ENCODE peak calls at places on chromosomes 5 and 9, in eight cellular contexts. One of them, this sample, is unnamed.

GRCh38 chr5:74149395-74149794 is 491.1 kb downstream of the ENC1 start:
- DNase-seq in astrocyte: peak; percentile 90
- DNase-seq in BE2C: no peak
- DNase-seq in mesendoderm: no peak
- DNase-seq in A549: peak; percentile 47
- DNase-seq in endothelial cell of umbilical vein: peak; percentile 81
- DNase-seq in adrenal gland: peak; percentile 74
- DNase-seq in hepatocyte: no peak
- DNase-seq in this sample: no peak

GRCh38 chr9:89661391-89661949 is 56.7 kb downstream of the GADD45G start:
- DNase-seq in A549: no peak
- DNase-seq in hepatocyte: peak; percentile 44
- DNase-seq in adrenal gland: no peak
- DNase-seq in endothelial cell of umbilical vein: no peak
- DNase-seq in astrocyte: no peak
- DNase-seq in BE2C: no peak
- DNase-seq in mesendoderm: no peak
- DNase-seq in this sample: no peak

GRCh38 chr5:135372654-135373381 is 26.2 kb downstream of the MACROH2A1 start:
- DNase-seq in astrocyte: no peak
- DNase-seq in adrenal gland: no peak
- DNase-seq in mesendoderm: no peak
- DNase-seq in hepatocyte: no peak
- DNase-seq in BE2C: no peak
- DNase-seq in endothelial cell of umbilical vein: no peak
- DNase-seq in A549: no peak
- DNase-seq in this sample: no peak

GRCh38 chr5:59592101-59592500 is 301.4 kb downstream of the PDE4D start:
- DNase-seq in BE2C: no peak
- DNase-seq in endothelial cell of umbilical vein: no peak
- DNase-seq in astrocyte: no peak
- DNase-seq in adrenal gland: no peak
- DNase-seq in hepatocyte: peak; percentile 12
- DNase-seq in mesendoderm: no peak
- DNase-seq in A549: no peak
- DNase-seq in this sample: no peak

GRCh38 chr5:88092358-88092757 is 176.3 kb downstream of the TMEM161B start:
- DNase-seq in hepatocyte: no peak
- DNase-seq in mesendoderm: peak; percentile 94
- DNase-seq in BE2C: no peak
- DNase-seq in endothelial cell of umbilical vein: no peak
- DNase-seq in A549: no peak
- DNase-seq in astrocyte: no peak
- DNase-seq in adrenal gland: no peak
- DNase-seq in this sample: no peak

GRCh38 chr5:158519433-158520025 is 580.2 kb downstream of the EBF1 start:
- DNase-seq in A549: no peak
- DNase-seq in endothelial cell of umbilical vein: no peak
- DNase-seq in hepatocyte: peak; percentile 13
- DNase-seq in adrenal gland: no peak
- DNase-seq in BE2C: no peak
- DNase-seq in astrocyte: no peak
- DNase-seq in mesendoderm: no peak
- DNase-seq in this sample: no peak

GRCh38 chr9:6676254-6676928 is 30.9 kb upstream of the GLDC start:
- DNase-seq in A549: no peak
- DNase-seq in BE2C: no peak
- DNase-seq in hepatocyte: no peak
- DNase-seq in adrenal gland: no peak
- DNase-seq in astrocyte: no peak
- DNase-seq in endothelial cell of umbilical vein: no peak
- DNase-seq in mesendoderm: no peak
- DNase-seq in this sample: no peak

GRCh38 chr9:86126998-86127972 is 27.9 kb upstream of the GOLM1 start:
- DNase-seq in mesendoderm: peak; percentile 99
- DNase-seq in endothelial cell of umbilical vein: no peak
- DNase-seq in A549: peak; percentile 94
- DNase-seq in BE2C: peak; percentile 76
- DNase-seq in astrocyte: peak; percentile 96
- DNase-seq in adrenal gland: peak; percentile 97
- DNase-seq in hepatocyte: peak; percentile 93
- DNase-seq in this sample: no peak

GRCh38 chr9:84373975-84374374 is 33.4 kb upstream of the SLC28A3 start:
- DNase-seq in adrenal gland: no peak
- DNase-seq in BE2C: no peak
- DNase-seq in endothelial cell of umbilical vein: no peak
- DNase-seq in astrocyte: no peak
- DNase-seq in A549: no peak
- DNase-seq in mesendoderm: no peak
- DNase-seq in hepatocyte: no peak
- DNase-seq in this sample: no peak

GRCh38 chr5:69517763-69518212 is 25.2 kb downstream of the OCLN start:
- DNase-seq in endothelial cell of umbilical vein: peak; percentile 81
- DNase-seq in A549: peak; percentile 73
- DNase-seq in hepatocyte: peak; percentile 69
- DNase-seq in astrocyte: peak; percentile 52
- DNase-seq in mesendoderm: peak; percentile 22
- DNase-seq in adrenal gland: no peak
- DNase-seq in BE2C: no peak
- DNase-seq in this sample: no peak

GRCh38 chr5:84229045-84229444 is 155.6 kb downstream of the EDIL3 start:
- DNase-seq in BE2C: peak; percentile 47
- DNase-seq in endothelial cell of umbilical vein: no peak
- DNase-seq in hepatocyte: no peak
- DNase-seq in adrenal gland: no peak
- DNase-seq in A549: no peak
- DNase-seq in astrocyte: no peak
- DNase-seq in mesendoderm: no peak
- DNase-seq in this sample: no peak

GRCh38 chr5:134440185-134440755 is 28.6 kb upstream of the CDKN2AIPNL start:
- DNase-seq in BE2C: no peak
- DNase-seq in A549: no peak
- DNase-seq in astrocyte: no peak
- DNase-seq in adrenal gland: no peak
- DNase-seq in endothelial cell of umbilical vein: no peak
- DNase-seq in mesendoderm: no peak
- DNase-seq in hepatocyte: no peak
- DNase-seq in this sample: no peak

GRCh38 chr5:175700991-175701390 is 43.1 kb downstream of the HRH2 start:
- DNase-seq in astrocyte: no peak
- DNase-seq in A549: peak; percentile 25
- DNase-seq in adrenal gland: no peak
- DNase-seq in endothelial cell of umbilical vein: no peak
- DNase-seq in hepatocyte: no peak
- DNase-seq in BE2C: no peak
- DNase-seq in mesendoderm: no peak
- DNase-seq in this sample: no peak

GRCh38 chr9:101635473-101635872 is 40.7 kb upstream of the PPP3R2 start:
- DNase-seq in BE2C: no peak
- DNase-seq in adrenal gland: no peak
- DNase-seq in astrocyte: no peak
- DNase-seq in A549: no peak
- DNase-seq in hepatocyte: no peak
- DNase-seq in mesendoderm: no peak
- DNase-seq in endothelial cell of umbilical vein: no peak
- DNase-seq in this sample: no peak

GRCh38 chr5:154209591-154210081 is 19.1 kb downstream of the GALNT10 start:
- DNase-seq in A549: no peak
- DNase-seq in astrocyte: peak; percentile 43
- DNase-seq in BE2C: no peak
- DNase-seq in adrenal gland: no peak
- DNase-seq in endothelial cell of umbilical vein: no peak
- DNase-seq in hepatocyte: no peak
- DNase-seq in mesendoderm: no peak
- DNase-seq in this sample: no peak

GRCh38 chr9:98998441-98999151 is 54.9 kb downstream of the COL15A1 start:
- DNase-seq in hepatocyte: peak; percentile 78
- DNase-seq in adrenal gland: peak; percentile 87
- DNase-seq in endothelial cell of umbilical vein: peak; percentile 50
- DNase-seq in A549: peak; percentile 60
- DNase-seq in mesendoderm: peak; percentile 80
- DNase-seq in astrocyte: peak; percentile 21
- DNase-seq in BE2C: peak; percentile 79
- DNase-seq in this sample: peak; percentile 92

GRCh38 chr5:27612161-27612560 is 573.8 kb upstream of the CDH9 start:
- DNase-seq in hepatocyte: no peak
- DNase-seq in BE2C: no peak
- DNase-seq in astrocyte: no peak
- DNase-seq in adrenal gland: no peak
- DNase-seq in mesendoderm: no peak
- DNase-seq in endothelial cell of umbilical vein: no peak
- DNase-seq in A549: no peak
- DNase-seq in this sample: no peak

GRCh38 chr9:127980056-127980705 is 608 bp downstream of the EEIG1 start:
- DNase-seq in hepatocyte: peak; percentile 90
- DNase-seq in endothelial cell of umbilical vein: peak; percentile 33
- DNase-seq in adrenal gland: peak; percentile 64
- DNase-seq in BE2C: peak; percentile 51
- DNase-seq in A549: no peak
- DNase-seq in mesendoderm: peak; percentile 71
- DNase-seq in astrocyte: no peak
- DNase-seq in this sample: no peak

GRCh38 chr9:100096378-100096916 is 2.4 kb downstream of the ERP44 start:
- DNase-seq in mesendoderm: no peak
- DNase-seq in adrenal gland: no peak
- DNase-seq in hepatocyte: no peak
- DNase-seq in A549: no peak
- DNase-seq in astrocyte: no peak
- DNase-seq in endothelial cell of umbilical vein: no peak
- DNase-seq in BE2C: no peak
- DNase-seq in this sample: no peak
- H3K4me1 ChIP-seq in mesendoderm: peaks cover 4% of the 10 kb centered on the region
- H3K4me1 ChIP-seq in adrenal gland: peaks cover 35% of the 10 kb centered on the region
- H3K4me1 ChIP-seq in hepatocyte: peaks cover 17% of the 10 kb centered on the region
- H3K4me1 ChIP-seq in A549: peaks cover 28% of the 10 kb centered on the region
- H3K4me1 ChIP-seq in astrocyte: peaks cover 17% of the 10 kb centered on the region
- H3K4me1 ChIP-seq in endothelial cell of umbilical vein: peaks cover 20% of the 10 kb centered on the region
- H3K4me1 ChIP-seq in BE2C: no peaks in the 10 kb centered on the region
- H3K4me1 ChIP-seq in this sample: peaks cover 21% of the 10 kb centered on the region

GRCh38 chr5:171773106-171773505 is 12.5 kb upstream of the SMIM23 start:
- DNase-seq in BE2C: no peak
- DNase-seq in astrocyte: no peak
- DNase-seq in adrenal gland: no peak
- DNase-seq in A549: no peak
- DNase-seq in endothelial cell of umbilical vein: no peak
- DNase-seq in hepatocyte: no peak
- DNase-seq in mesendoderm: no peak
- DNase-seq in this sample: no peak

GRCh38 chr5:171774418-171774817 is 11.2 kb upstream of the SMIM23 start:
- DNase-seq in adrenal gland: no peak
- DNase-seq in mesendoderm: no peak
- DNase-seq in hepatocyte: no peak
- DNase-seq in A549: no peak
- DNase-seq in BE2C: no peak
- DNase-seq in endothelial cell of umbilical vein: no peak
- DNase-seq in astrocyte: no peak
- DNase-seq in this sample: no peak

GRCh38 chr5:171776747-171777419 is 8.7 kb upstream of the SMIM23 start:
- DNase-seq in hepatocyte: no peak
- DNase-seq in endothelial cell of umbilical vein: peak; percentile 45
- DNase-seq in adrenal gland: no peak
- DNase-seq in BE2C: no peak
- DNase-seq in A549: no peak
- DNase-seq in astrocyte: peak; percentile 80
- DNase-seq in mesendoderm: peak; percentile 10
- DNase-seq in this sample: no peak

GRCh38 chr5:171776176-171776575 is 9.4 kb upstream of the SMIM23 start:
- DNase-seq in hepatocyte: no peak
- DNase-seq in BE2C: no peak
- DNase-seq in endothelial cell of umbilical vein: peak; percentile 8
- DNase-seq in mesendoderm: no peak
- DNase-seq in astrocyte: no peak
- DNase-seq in A549: no peak
- DNase-seq in adrenal gland: no peak
- DNase-seq in this sample: no peak

DNA sequence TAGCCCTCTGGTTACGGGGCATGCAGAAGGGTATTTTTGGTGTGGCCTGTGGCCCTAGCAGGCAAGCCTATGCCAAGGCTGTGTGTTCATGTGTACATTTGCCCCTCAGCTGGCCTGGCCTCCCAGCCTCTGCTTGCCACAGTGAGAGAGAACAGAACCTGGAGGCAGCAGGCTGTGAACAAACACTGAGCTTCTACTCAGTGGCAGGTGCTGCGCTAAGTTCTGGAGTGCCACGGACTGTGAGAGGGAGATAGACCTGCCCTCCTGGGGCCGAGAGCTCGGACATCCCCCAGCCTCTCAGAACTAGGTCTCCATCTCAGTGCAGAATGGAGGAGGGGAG is 8.2 kb upstream of the SMIM23 start:
- DNase-seq in adrenal gland: no peak
- DNase-seq in BE2C: no peak
- DNase-seq in astrocyte: no peak
- DNase-seq in mesendoderm: no peak
- DNase-seq in endothelial cell of umbilical vein: no peak
- DNase-seq in A549: no peak
- DNase-seq in hepatocyte: no peak
- DNase-seq in this sample: no peak
- H3K4me1 ChIP-seq in adrenal gland: no peaks in the 10 kb centered on the region
- H3K4me1 ChIP-seq in BE2C: no peaks in the 10 kb centered on the region
- H3K4me1 ChIP-seq in astrocyte: peaks cover 6% of the 10 kb centered on the region
- H3K4me1 ChIP-seq in mesendoderm: no peaks in the 10 kb centered on the region
- H3K4me1 ChIP-seq in endothelial cell of umbilical vein: no peaks in the 10 kb centered on the region
- H3K4me1 ChIP-seq in A549: peaks cover 4% of the 10 kb centered on the region
- H3K4me1 ChIP-seq in hepatocyte: no peaks in the 10 kb centered on the region
- H3K4me1 ChIP-seq in this sample: no peaks in the 10 kb centered on the region

DNA sequence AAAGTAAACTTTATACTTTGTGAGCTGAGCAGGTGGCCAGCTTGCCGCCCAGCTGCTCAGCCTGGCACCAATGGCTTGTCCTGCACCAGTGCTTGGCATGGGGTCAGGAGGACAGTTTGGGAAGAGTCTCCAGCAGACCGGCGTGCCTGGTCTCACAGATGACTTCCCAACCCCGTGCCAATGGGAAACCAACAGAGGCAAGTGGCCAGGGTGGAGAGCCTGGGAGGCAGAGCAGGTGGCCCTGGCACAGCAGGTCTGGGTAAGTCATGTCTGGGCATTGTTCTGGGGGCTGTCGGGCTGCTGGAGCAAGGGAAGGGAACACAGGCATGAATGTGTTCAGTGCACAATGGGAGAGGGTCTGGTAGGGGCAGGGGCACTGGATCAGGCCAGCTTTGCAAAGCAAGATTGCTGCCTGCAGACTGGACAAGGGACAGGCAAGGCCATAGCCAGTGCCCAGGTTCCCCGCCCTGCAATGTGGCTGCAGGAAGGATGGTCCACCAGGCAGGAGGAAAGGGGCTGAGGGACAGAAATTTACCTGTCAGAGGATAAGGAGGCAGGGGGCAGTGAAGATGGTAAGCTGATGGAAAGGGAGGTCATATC is 76.2 kb upstream of the ALDH1B1 start:
- DNase-seq in endothelial cell of umbilical vein: no peak
- DNase-seq in hepatocyte: no peak
- DNase-seq in mesendoderm: no peak
- DNase-seq in A549: no peak
- DNase-seq in astrocyte: no peak
- DNase-seq in adrenal gland: no peak
- DNase-seq in BE2C: no peak
- DNase-seq in this sample: peak; percentile 45
- H3K4me1 ChIP-seq in endothelial cell of umbilical vein: no peaks in the 10 kb centered on the region
- H3K4me1 ChIP-seq in hepatocyte: peaks cover 23% of the 10 kb centered on the region
- H3K4me1 ChIP-seq in mesendoderm: no peaks in the 10 kb centered on the region
- H3K4me1 ChIP-seq in A549: peaks cover 12% of the 10 kb centered on the region
- H3K4me1 ChIP-seq in astrocyte: peaks cover 3% of the 10 kb centered on the region
- H3K4me1 ChIP-seq in adrenal gland: no peaks in the 10 kb centered on the region
- H3K4me1 ChIP-seq in BE2C: peaks cover 8% of the 10 kb centered on the region
- H3K4me1 ChIP-seq in this sample: peaks cover 12% of the 10 kb centered on the region

GRCh38 chr5:149541893-149542292 is 9.3 kb downstream of the CSNK1A1 start:
- DNase-seq in BE2C: no peak
- DNase-seq in hepatocyte: no peak
- DNase-seq in A549: no peak
- DNase-seq in adrenal gland: no peak
- DNase-seq in astrocyte: no peak
- DNase-seq in endothelial cell of umbilical vein: no peak
- DNase-seq in mesendoderm: no peak
- DNase-seq in this sample: no peak
- H3K4me1 ChIP-seq in BE2C: peaks cover 13% of the 10 kb centered on the region
- H3K4me1 ChIP-seq in hepatocyte: peaks cover 23% of the 10 kb centered on the region
- H3K4me1 ChIP-seq in A549: peaks cover 26% of the 10 kb centered on the region
- H3K4me1 ChIP-seq in adrenal gland: peaks cover 75% of the 10 kb centered on the region
- H3K4me1 ChIP-seq in astrocyte: peaks cover 8% of the 10 kb centered on the region
- H3K4me1 ChIP-seq in endothelial cell of umbilical vein: peaks cover 38% of the 10 kb centered on the region
- H3K4me1 ChIP-seq in mesendoderm: peaks cover under 1% of the 10 kb centered on the region
- H3K4me1 ChIP-seq in this sample: peaks cover 8% of the 10 kb centered on the region

This sample was measured in ascending aorta.